ENCODE peak calls at places on chromosomes 1 and 21, in five cellular contexts. One of them, this sample, is unnamed.

GRCh38 chr1:199124351-199124750 is 485.5 kb downstream of the PTPRC start:
- DNase-seq in mesothelial cell of epicardium: no peak
- DNase-seq in hepatocyte: no peak
- DNase-seq in dermis blood vessel endothelial cell: no peak
- DNase-seq in A549: no peak
- DNase-seq in this sample: no peak

GRCh38 chr1:205226868-205227583 is 720 bp upstream of the TMCC2 start:
- DNase-seq in hepatocyte: no peak
- DNase-seq in dermis blood vessel endothelial cell: peak; percentile 44
- DNase-seq in A549: peak; percentile 44
- DNase-seq in mesothelial cell of epicardium: peak; percentile 51
- DNase-seq in this sample: no peak

GRCh38 chr1:26409191-26409751 is 1.3 kb upstream of the LIN28A start:
- DNase-seq in hepatocyte: no peak
- DNase-seq in A549: peak; percentile 30
- DNase-seq in mesothelial cell of epicardium: no peak
- DNase-seq in dermis blood vessel endothelial cell: no peak
- DNase-seq in this sample: no peak

GRCh38 chr1:48619529-48619928 is 147.5 kb upstream of the SPATA6 start:
- DNase-seq in A549: peak; percentile 4
- DNase-seq in dermis blood vessel endothelial cell: no peak
- DNase-seq in hepatocyte: peak; percentile 43
- DNase-seq in mesothelial cell of epicardium: peak; percentile 39
- DNase-seq in this sample: no peak

GRCh38 chr1:110645962-110646735 is 28.6 kb downstream of the KCNA3 start:
- DNase-seq in A549: no peak
- DNase-seq in mesothelial cell of epicardium: no peak
- DNase-seq in dermis blood vessel endothelial cell: peak; percentile 5
- DNase-seq in hepatocyte: no peak
- DNase-seq in this sample: no peak

GRCh38 chr21:33169360-33169759 is 60.4 kb upstream of the IFNAR2 start:
- DNase-seq in A549: no peak
- DNase-seq in hepatocyte: no peak
- DNase-seq in dermis blood vessel endothelial cell: no peak
- DNase-seq in mesothelial cell of epicardium: no peak
- DNase-seq in this sample: no peak

GRCh38 chr1:84862810-84863251 is 30.2 kb downstream of the LPAR3 start:
- DNase-seq in dermis blood vessel endothelial cell: no peak
- DNase-seq in hepatocyte: no peak
- DNase-seq in mesothelial cell of epicardium: no peak
- DNase-seq in A549: no peak
- DNase-seq in this sample: no peak

GRCh38 chr1:85448358-85448757 is 16.6 kb downstream of the DDAH1 start:
- DNase-seq in dermis blood vessel endothelial cell: peak; percentile 95
- DNase-seq in mesothelial cell of epicardium: no peak
- DNase-seq in A549: no peak
- DNase-seq in hepatocyte: no peak
- DNase-seq in this sample: no peak

GRCh38 chr1:245598524-245599310 is 443.9 kb downstream of the KIF26B start:
- DNase-seq in mesothelial cell of epicardium: no peak
- DNase-seq in A549: no peak
- DNase-seq in dermis blood vessel endothelial cell: no peak
- DNase-seq in hepatocyte: no peak
- DNase-seq in this sample: no peak